ENCODE peak calls at places on chromosomes 4 and X, in eight cellular contexts. L is foreskin fibroblast; N is breast epithelium; F is CD4-positive, alpha-beta T cell; Z is choroid plexus epithelial cell; I is neural progenitor cell; E is Peyer's patch; A is RWPE1. B is an unnamed sample.

GRCh38 chrX:47587906-47588735 is 5.9 kb downstream of the TIMP1 start:
- DNase-seq in I (no peak), E (no peak), A (no peak), L (no peak), N (no peak), Z (no peak), F (no peak), B (no peak)

GRCh38 chr4:155805016-155805415 is 46.2 kb downstream of the GUCY1B1 start:
- DNase-seq in N (no peak), A (no peak), E (no peak), Z (peak; percentile 58), F (no peak), I (no peak), L (no peak), B (no peak)

GRCh38 chr4:72951628-72952027 is 117.9 kb downstream of the COX18 start:
- DNase-seq in A (peak; percentile 54), E (no peak), I (no peak), L (no peak), F (no peak), Z (no peak), N (no peak), B (no peak)

GRCh38 chr4:67332627-67333026 is 212.7 kb downstream of the CENPC start:
- DNase-seq in Z (peak; percentile 19), N (no peak), I (peak; percentile 27), L (no peak), F (no peak), A (peak; percentile 15), E (no peak), B (no peak)

GRCh38 chr4:24511371-24512063 is 72.8 kb downstream of the DHX15 start:
- DNase-seq in F (no peak), E (no peak), I (no peak), Z (peak; percentile 25), N (no peak), A (no peak), L (no peak), B (no peak)

GRCh38 chrX:118346258-118347094 is 570 bp downstream of the WDR44 start:
- DNase-seq in Z (no peak), L (no peak), A (peak; percentile 27), N (peak; percentile 51), F (peak; percentile 38), E (no peak), I (peak; percentile 58), B (peak; percentile 45)

GRCh38 chr4:26819478-26819877 is 41.2 kb upstream of the STIM2 start:
- DNase-seq in E (no peak), F (no peak), I (no peak), Z (no peak), N (no peak), L (no peak), A (no peak), B (no peak)

GRCh38 chr4:173529505-173530325 is at the start of gene HAND2:
- DNase-seq in N (no peak), A (no peak), F (no peak), E (no peak), L (peak; percentile 81), Z (no peak), I (peak; percentile 83), B (no peak)

GRCh38 chr4:20984011-20984836 is 284.0 kb downstream of the PACRGL start:
- DNase-seq in Z (peak; percentile 15), I (peak; percentile 50), A (no peak), E (peak; percentile 42), F (no peak), L (no peak), N (no peak), B (no peak)

GRCh38 chr4:169133932-169134331 is 123.9 kb upstream of the CBR4 start:
- DNase-seq in Z (no peak), F (no peak), I (no peak), L (no peak), N (peak; percentile 56), E (no peak), A (no peak), B (no peak)

GRCh38 chrX:48511561-48511960 is 2.8 kb downstream of the PORCN start:
- DNase-seq in A (no peak), Z (no peak), F (no peak), I (peak; percentile 7), L (no peak), E (no peak), N (no peak), B (no peak)

GRCh38 chr4:23697722-23698121 is 192.1 kb downstream of the PPARGC1A start:
- DNase-seq in Z (no peak), E (no peak), A (no peak), I (no peak), F (no peak), L (no peak), N (no peak), B (no peak)

GRCh38 chr4:48944659-48945290 is 38.2 kb upstream of the OCIAD2 start:
- DNase-seq in N (no peak), E (no peak), I (peak; percentile 48), A (peak; percentile 58), F (peak; percentile 30), Z (no peak), L (no peak), B (no peak)

GRCh38 chrX:95885074-95885473 is 799.6 kb upstream of the DIAPH2 start:
- DNase-seq in A (no peak), E (no peak), F (no peak), L (no peak), Z (peak; percentile 55), I (no peak), N (no peak), B (no peak)

GRCh38 chr4:24963277-24963676 is 50.4 kb upstream of the CCDC149 start:
- DNase-seq in I (no peak), N (no peak), F (no peak), L (no peak), A (no peak), E (no peak), Z (no peak), B (no peak)

GRCh38 chrX:100408643-100409315 is 1.3 kb downstream of the PCDH19 start:
- DNase-seq in E (no peak), L (no peak), F (no peak), N (no peak), A (no peak), I (peak; percentile 55), Z (no peak), B (no peak)

GRCh38 chrX:140712413-140713173 is 3.0 kb downstream of the LINC00632 start:
- DNase-seq in A (no peak), F (peak; percentile 1), N (peak; percentile 52), E (peak; percentile 34), Z (peak; percentile 42), L (no peak), I (peak; percentile 76), B (peak; percentile 79)

GRCh38 chrX:17552251-17552650 is 177.3 kb downstream of the NHS start:
- DNase-seq in I (no peak), F (no peak), L (peak; percentile 25), E (no peak), N (no peak), A (no peak), Z (peak; percentile 63), B (no peak)

GRCh38 chrX:121110536-121110935 is 63.1 kb downstream of the GLUD2 start:
- DNase-seq in N (no peak), L (no peak), A (no peak), E (no peak), Z (no peak), F (no peak), I (no peak), B (no peak)
- TF ChIP-seq CTCF in N (no peak), L (no peak), A (no peak), E (no peak), Z (no peak), F (no peak), I (no peak), B (no peak)

GRCh38 chr4:81468685-81469084 is 3.0 kb downstream of the RASGEF1B start:
- DNase-seq in A (no peak), E (no peak), Z (no peak), L (no peak), N (no peak), I (no peak), F (no peak), B (no peak)

GRCh38 chr4:81469774-81470455 is 1.8 kb downstream of the RASGEF1B start:
- DNase-seq in I (no peak), N (no peak), E (no peak), A (no peak), L (no peak), Z (no peak), F (no peak), B (no peak)

GRCh38 chr4:81466841-81467671 is 4.7 kb downstream of the RASGEF1B start:
- DNase-seq in Z (peak; percentile 83), L (peak; percentile 45), N (no peak), E (no peak), I (peak; percentile 82), A (peak; percentile 31), F (peak; percentile 64), B (no peak)

GRCh38 chr4:81465668-81466357 is 5.9 kb downstream of the RASGEF1B start:
- DNase-seq in Z (no peak), I (no peak), F (no peak), A (no peak), E (no peak), N (no peak), L (no peak), B (no peak)

DNA sequence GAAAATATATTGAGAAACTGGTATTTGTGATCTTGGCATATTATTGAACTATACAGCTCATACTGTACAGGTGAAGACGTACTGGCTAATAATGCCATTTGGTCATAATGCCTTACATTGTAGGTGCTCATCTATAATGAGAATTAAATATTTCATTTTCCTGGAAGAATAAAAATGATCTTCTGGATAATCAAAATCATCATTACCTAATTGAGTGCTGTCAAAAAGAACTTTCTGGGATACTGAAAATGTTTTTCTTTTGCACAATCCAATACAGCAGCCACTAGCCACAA is 4.1 kb downstream of the RASGEF1B start:
- DNase-seq in N (no peak), A (no peak), F (no peak), I (no peak), L (no peak), E (no peak), Z (no peak), B (no peak)
- TF ChIP-seq CTCF in N (no peak), A (peak; percentile 50), F (peak; percentile 52), I (no peak), L (no peak), E (no peak), Z (no peak), B (peak; percentile 21)

GRCh38 chrX:128460835-128461234 is 408.6 kb upstream of the ACTRT1 start:
- DNase-seq in A (no peak), N (no peak), L (no peak), F (no peak), E (no peak), Z (no peak), I (peak; percentile 10), B (no peak)
- TF ChIP-seq CTCF in A (no peak), N (no peak), L (no peak), F (no peak), E (no peak), Z (no peak), I (peak; percentile 40), B (no peak)

DNA sequence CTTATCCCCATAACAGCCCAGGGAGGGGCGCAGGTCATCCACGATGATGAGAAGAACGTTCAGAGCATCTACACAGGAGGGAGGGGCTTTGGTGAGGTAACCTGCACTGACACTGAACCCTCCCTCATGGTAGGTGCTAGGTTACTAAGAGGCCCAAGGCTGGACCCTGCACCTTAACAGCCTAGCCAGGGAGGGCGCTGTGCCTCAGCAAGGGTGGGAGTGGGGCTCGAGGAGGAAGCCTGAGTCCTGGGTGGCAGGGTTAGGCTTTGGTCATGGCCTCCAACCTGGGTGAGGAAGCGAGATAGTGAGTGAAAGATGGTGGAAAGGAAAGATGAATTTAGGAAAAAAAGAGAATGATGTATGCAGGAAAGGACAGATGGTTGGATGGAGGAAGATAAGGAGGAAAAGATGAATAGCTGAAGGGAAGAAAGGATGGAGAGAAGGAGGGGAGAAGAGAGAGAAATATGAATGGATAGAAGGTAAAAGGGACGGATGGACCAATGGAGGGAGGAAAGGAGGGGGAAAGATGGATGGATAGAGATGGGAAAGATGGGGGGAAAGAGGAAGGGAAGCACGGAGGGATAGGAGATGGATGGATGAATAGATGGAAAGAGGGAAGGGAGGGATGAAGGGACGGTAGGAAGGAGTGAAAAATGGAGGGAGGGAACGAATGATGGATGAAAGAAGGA is 736 bp downstream of the IDS start:
- DNase-seq in I (peak; percentile 27), L (no peak), Z (no peak), F (peak; percentile 60), A (no peak), N (no peak), E (no peak), B (no peak)
- TF ChIP-seq CTCF in I (peak; percentile 46), L (peak; percentile 31), Z (peak; percentile 41), F (peak; percentile 33), A (no peak), N (no peak), E (no peak), B (no peak)